ENCODE peak calls at places on chromosomes 6 and 20, in five cellular contexts. One of them, this sample, is unnamed. For H3K9me3, the result is how much of the 10 kb centered on the place peaks cover.

GRCh38 chr20:50175938-50176933 is 14.4 kb upstream of the CEBPB start:
- DNase-seq in neuronal stem cell: no peak
- DNase-seq in aorta: peak
- DNase-seq in ascending aorta: no peak
- DNase-seq in AG04450: no peak
- DNase-seq in this sample: no peak

GRCh38 chr6:149468179-149468578 is 16.6 kb downstream of the ZC3H12D start:
- DNase-seq in neuronal stem cell: no peak
- DNase-seq in aorta: no peak
- DNase-seq in ascending aorta: no peak
- DNase-seq in AG04450: no peak
- DNase-seq in this sample: no peak

GRCh38 chr6:2072450-2072849 is 173.0 kb downstream of the GMDS start:
- DNase-seq in neuronal stem cell: no peak
- DNase-seq in aorta: no peak
- DNase-seq in ascending aorta: no peak
- DNase-seq in AG04450: no peak
- DNase-seq in this sample: no peak

GRCh38 chr6:9100869-9101575 is 665.7 kb upstream of the SLC35B3 start:
- DNase-seq in neuronal stem cell: no peak
- DNase-seq in aorta: no peak
- DNase-seq in ascending aorta: no peak
- DNase-seq in AG04450: no peak
- DNase-seq in this sample: no peak

GRCh38 chr6:96299525-96299924 is 222.1 kb upstream of the UFL1 start:
- DNase-seq in neuronal stem cell: no peak
- DNase-seq in aorta: no peak
- DNase-seq in ascending aorta: no peak
- DNase-seq in AG04450: no peak
- DNase-seq in this sample: no peak

GRCh38 chr6:159203304-159204005 is 34.3 kb downstream of the FNDC1 start:
- DNase-seq in neuronal stem cell: no peak
- DNase-seq in aorta: no peak
- DNase-seq in ascending aorta: peak
- DNase-seq in AG04450: peak
- DNase-seq in this sample: peak

GRCh38 chr6:121851056-121851455 is 415.6 kb downstream of the GJA1 start:
- DNase-seq in neuronal stem cell: peak
- DNase-seq in aorta: no peak
- DNase-seq in ascending aorta: no peak
- DNase-seq in AG04450: no peak
- DNase-seq in this sample: no peak

GRCh38 chr20:57470666-57471495 is 54.1 kb downstream of the CTCFL start:
- DNase-seq in neuronal stem cell: no peak
- DNase-seq in aorta: no peak
- DNase-seq in ascending aorta: no peak
- DNase-seq in AG04450: no peak
- DNase-seq in this sample: peak

GRCh38 chr6:79076160-79076559 is 1.9 kb downstream of the PHIP start:
- DNase-seq in neuronal stem cell: no peak
- DNase-seq in aorta: no peak
- DNase-seq in ascending aorta: no peak
- DNase-seq in AG04450: no peak
- DNase-seq in this sample: no peak

GRCh38 chr20:210809-211502 is 16.1 kb upstream of the DEFB129 start:
- DNase-seq in neuronal stem cell: no peak
- DNase-seq in aorta: no peak
- DNase-seq in ascending aorta: no peak
- DNase-seq in AG04450: no peak
- DNase-seq in this sample: no peak

GRCh38 chr20:48524582-48524981 is 303.2 kb downstream of the PREX1 start:
- DNase-seq in neuronal stem cell: no peak
- DNase-seq in aorta: no peak
- DNase-seq in ascending aorta: no peak
- DNase-seq in AG04450: no peak
- DNase-seq in this sample: no peak

GRCh38 chr20:33211817-33212424 is 5.2 kb upstream of the BPIFA3 start:
- DNase-seq in neuronal stem cell: peak
- DNase-seq in aorta: no peak
- DNase-seq in ascending aorta: no peak
- DNase-seq in AG04450: no peak
- DNase-seq in this sample: peak

GRCh38 chr6:24974182-24975171 is 38.7 kb upstream of the RIPOR2 start:
- DNase-seq in neuronal stem cell: no peak
- DNase-seq in aorta: no peak
- DNase-seq in ascending aorta: no peak
- DNase-seq in AG04450: no peak
- DNase-seq in this sample: no peak

GRCh38 chr6:15615837-15616236 is 47.0 kb downstream of the DTNBP1 start:
- DNase-seq in neuronal stem cell: no peak
- DNase-seq in aorta: no peak
- DNase-seq in ascending aorta: no peak
- DNase-seq in AG04450: no peak
- DNase-seq in this sample: no peak

GRCh38 chr6:30178837-30179236 is 15.5 kb downstream of the TRIM15 start:
- DNase-seq in neuronal stem cell: no peak
- DNase-seq in aorta: no peak
- DNase-seq in ascending aorta: no peak
- DNase-seq in AG04450: no peak
- DNase-seq in this sample: no peak

GRCh38 chr20:37377346-37378081 is 31.6 kb downstream of the SRC start:
- DNase-seq in neuronal stem cell: no peak
- DNase-seq in aorta: no peak
- DNase-seq in ascending aorta: no peak
- DNase-seq in AG04450: no peak
- DNase-seq in this sample: no peak

GRCh38 chr20:38799248-38799647 is 6.2 kb upstream of the PPP1R16B start:
- DNase-seq in neuronal stem cell: no peak
- DNase-seq in aorta: no peak
- DNase-seq in ascending aorta: no peak
- DNase-seq in AG04450: no peak
- DNase-seq in this sample: no peak

GRCh38 chr20:22801528-22801927 is 217.2 kb upstream of the FOXA2 start:
- DNase-seq in neuronal stem cell: no peak
- DNase-seq in aorta: no peak
- DNase-seq in ascending aorta: no peak
- DNase-seq in AG04450: no peak
- DNase-seq in this sample: no peak

GRCh38 chr6:166616261-166617226 is 10.5 kb downstream of the RPS6KA2 start:
- DNase-seq in neuronal stem cell: no peak
- DNase-seq in aorta: no peak
- DNase-seq in ascending aorta: no peak
- DNase-seq in AG04450: no peak
- DNase-seq in this sample: peak

GRCh38 chr20:47389867-47390347 is 33.4 kb upstream of the ZMYND8 start:
- DNase-seq in neuronal stem cell: no peak
- DNase-seq in aorta: no peak
- DNase-seq in ascending aorta: no peak
- DNase-seq in AG04450: no peak
- DNase-seq in this sample: no peak

GRCh38 chr6:72720464-72720863 is 98.6 kb downstream of the KCNQ5 start:
- DNase-seq in neuronal stem cell: no peak
- DNase-seq in aorta: no peak
- DNase-seq in ascending aorta: no peak
- DNase-seq in AG04450: no peak
- DNase-seq in this sample: no peak

DNA sequence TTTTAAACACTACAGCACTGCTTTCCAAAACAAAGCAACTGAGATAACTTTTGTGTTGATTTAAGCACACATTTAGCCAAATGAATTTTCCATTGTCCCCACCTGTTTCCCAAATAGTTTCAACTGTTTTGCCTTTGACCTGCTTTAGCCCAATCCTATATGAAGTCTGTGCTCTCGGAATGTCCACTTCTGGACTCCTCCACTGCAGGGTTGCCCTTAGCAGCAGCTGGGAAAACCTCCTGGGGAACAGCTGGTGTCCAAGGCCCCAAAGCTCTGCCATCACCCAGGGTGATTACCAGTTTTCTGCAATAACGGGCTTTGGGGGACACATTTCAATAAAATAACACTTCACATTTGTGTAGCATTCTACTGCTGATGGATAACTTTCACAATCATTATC is 44.9 kb upstream of the PKHD1 start:
- DNase-seq in neuronal stem cell: no peak
- DNase-seq in aorta: no peak
- DNase-seq in ascending aorta: no peak
- DNase-seq in AG04450: no peak
- DNase-seq in this sample: no peak
- H3K9me3 ChIP-seq in neuronal stem cell: under half
- H3K9me3 ChIP-seq in aorta: under half
- H3K9me3 ChIP-seq in ascending aorta: under half
- H3K9me3 ChIP-seq in AG04450: under half
- H3K9me3 ChIP-seq in this sample: under half

GRCh38 chr6:137683886-137684285 is 183.2 kb upstream of the TNFAIP3 start:
- DNase-seq in neuronal stem cell: no peak
- DNase-seq in aorta: no peak
- DNase-seq in ascending aorta: no peak
- DNase-seq in AG04450: no peak
- DNase-seq in this sample: no peak
- H3K27ac ChIP-seq in neuronal stem cell: no peak
- H3K27ac ChIP-seq in aorta: no peak
- H3K27ac ChIP-seq in ascending aorta: no peak
- H3K27ac ChIP-seq in AG04450: no peak
- H3K27ac ChIP-seq in this sample: no peak

GRCh38 chr20:56158489-56158888 is 90.0 kb upstream of the MC3R start:
- DNase-seq in neuronal stem cell: no peak
- DNase-seq in aorta: no peak
- DNase-seq in ascending aorta: no peak
- DNase-seq in AG04450: no peak
- DNase-seq in this sample: no peak
- H3K9me3 ChIP-seq in neuronal stem cell: under half
- H3K9me3 ChIP-seq in aorta: under half
- H3K9me3 ChIP-seq in ascending aorta: under half
- H3K9me3 ChIP-seq in AG04450: under half
- H3K9me3 ChIP-seq in this sample: under half

DNA sequence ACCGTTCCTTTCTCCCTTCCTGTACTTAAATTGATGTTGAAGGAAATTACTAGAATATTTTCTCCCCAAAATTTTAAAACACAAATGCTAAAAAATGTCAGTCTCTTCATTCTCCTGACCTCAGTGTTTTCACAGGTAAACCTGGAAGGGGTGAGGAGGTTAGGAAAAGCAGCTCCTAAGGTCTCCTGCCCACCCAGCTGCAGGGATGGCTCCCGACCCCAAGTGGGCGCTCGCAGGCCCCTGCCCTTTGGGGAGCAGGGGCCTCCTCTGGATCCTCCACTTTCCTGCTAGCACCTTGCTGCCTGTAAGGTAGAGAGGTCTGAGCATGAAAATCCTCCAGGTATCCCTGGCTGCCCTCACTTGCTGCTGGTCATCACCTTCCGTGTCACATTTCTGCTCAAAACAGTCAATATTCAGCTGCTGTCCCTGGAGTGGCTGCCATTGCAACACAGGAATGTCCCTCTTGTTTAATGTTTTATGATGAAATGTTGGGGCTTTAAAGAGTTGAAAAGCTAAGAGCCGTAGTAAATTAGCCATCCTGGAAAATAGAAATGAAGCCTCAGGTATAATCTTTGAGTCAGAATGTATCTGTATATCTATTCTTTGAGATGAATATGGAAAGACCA is 10.9 kb upstream of the HSP90AB1 start:
- DNase-seq in neuronal stem cell: no peak
- DNase-seq in aorta: peak
- DNase-seq in ascending aorta: no peak
- DNase-seq in AG04450: no peak
- DNase-seq in this sample: no peak
- H3K27ac ChIP-seq in neuronal stem cell: no peak
- H3K27ac ChIP-seq in aorta: peak
- H3K27ac ChIP-seq in ascending aorta: peak
- H3K27ac ChIP-seq in AG04450: no peak
- H3K27ac ChIP-seq in this sample: peak

GRCh38 chr20:31394900-31395299 is 4.5 kb upstream of the DEFB119 start:
- DNase-seq in neuronal stem cell: no peak
- DNase-seq in aorta: no peak
- DNase-seq in ascending aorta: no peak
- DNase-seq in AG04450: no peak
- DNase-seq in this sample: no peak
- H3K9me3 ChIP-seq in neuronal stem cell: under half
- H3K9me3 ChIP-seq in aorta: under half
- H3K9me3 ChIP-seq in ascending aorta: under half
- H3K9me3 ChIP-seq in AG04450: under half
- H3K9me3 ChIP-seq in this sample: under half

This sample was measured in tibial artery.